ENCODE peak calls at places on chromosomes 13 and 19, in four cellular contexts. L, I, S and E are unnamed samples.

GRCh38 chr13:110106726-110107125 is 200.2 kb downstream of the COL4A1 start:
- DNase-seq in I (peak; percentile 2), S (no peak), L (peak; percentile 70), E (no peak)

GRCh38 chr13:85974604-85975366 is 175.6 kb upstream of the SLITRK6 start:
- DNase-seq in L (no peak), S (peak; percentile 58), I (no peak), E (no peak)

GRCh38 chr13:58946274-58946673 is 1217.5 kb downstream of the DIAPH3 start:
- DNase-seq in L (no peak), S (no peak), I (no peak), E (no peak)

GRCh38 chr19:6610934-6611370 is 20.0 kb upstream of the CD70 start:
- DNase-seq in L (no peak), I (no peak), S (peak; percentile 98), E (no peak)

GRCh38 chr19:37654525-37654832 is 786 bp downstream of the ZFP30 start:
- DNase-seq in L (no peak), I (no peak), S (peak; percentile 19), E (no peak)

GRCh38 chr13:110183925-110184324 is 123.0 kb downstream of the COL4A1 start:
- DNase-seq in S (no peak), I (no peak), L (no peak), E (no peak)

GRCh38 chr19:47752440-47753211 is 7.3 kb downstream of the NOP53 start:
- DNase-seq in S (no peak), L (no peak), I (no peak), E (no peak)

GRCh38 chr13:59464926-59465325 is 698.8 kb downstream of the DIAPH3 start:
- DNase-seq in S (peak; percentile 3), L (no peak), I (no peak), E (no peak)

GRCh38 chr19:29262085-29262484 is 49.1 kb upstream of the UQCRFS1 start:
- DNase-seq in L (no peak), I (no peak), S (no peak), E (no peak)

GRCh38 chr13:27960362-27961226 is 8.5 kb downstream of the CDX2 start:
- DNase-seq in I (no peak), S (peak; percentile 78), L (peak; percentile 52), E (peak; percentile 22)

GRCh38 chr19:36041831-36042230 is 9.2 kb upstream of the CLIP3 start:
- DNase-seq in S (peak; percentile 9), L (no peak), I (no peak), E (no peak)

GRCh38 chr19:658916-659839 is 3.8 kb downstream of the RNF126 start:
- DNase-seq in L (peak; percentile 66), S (no peak), I (no peak), E (no peak)

GRCh38 chr19:16338470-16339360 is 14.1 kb downstream of the KLF2 start:
- DNase-seq in I (no peak), S (peak; percentile 91), L (no peak), E (no peak)

GRCh38 chr13:45537506-45537905 is 72.8 kb downstream of the COG3 start:
- DNase-seq in L (no peak), I (no peak), S (no peak), E (no peak)

GRCh38 chr13:21075303-21076264 is 14.2 kb upstream of the LATS2 start:
- DNase-seq in S (no peak), I (peak; percentile 28), L (peak; percentile 48), E (no peak)

GRCh38 chr19:53868091-53868891 is 608 bp downstream of the MYADM start:
- DNase-seq in L (peak; percentile 61), S (peak; percentile 69), I (no peak), E (no peak)

GRCh38 chr19:23415561-23416191 is 20.4 kb upstream of the ZNF91 start:
- DNase-seq in S (no peak), L (peak; percentile 31), I (no peak), E (no peak)

GRCh38 chr13:110835721-110836599 is 78.9 kb downstream of the ANKRD10 start:
- DNase-seq in L (no peak), S (no peak), I (no peak), E (no peak)

GRCh38 chr13:87129602-87130300 is 541.4 kb upstream of the SLITRK5 start:
- DNase-seq in I (no peak), L (no peak), S (peak; percentile 23), E (no peak)

GRCh38 chr13:95367309-95367843 is 66.1 kb upstream of the ABCC4 start:
- DNase-seq in I (no peak), L (no peak), S (no peak), E (no peak)

GRCh38 chr19:13597625-13598024 is 91.3 kb upstream of the CACNA1A start:
- DNase-seq in L (no peak), S (peak; percentile 83), I (peak; percentile 47), E (peak; percentile 8)

GRCh38 chr13:108957369-108958012 is 328.1 kb downstream of the MYO16 start:
- DNase-seq in S (peak; percentile 80), I (peak; percentile 27), L (no peak), E (no peak)

GRCh38 chr19:5165697-5166019 is 175.0 kb downstream of the PTPRS start:
- DNase-seq in I (no peak), L (no peak), S (no peak), E (no peak)

GRCh38 chr13:39951301-39951700 is 295.8 kb downstream of the COG6 start:
- DNase-seq in I (no peak), S (no peak), L (no peak), E (no peak)

GRCh38 chr19:16199275-16199932 is 1.7 kb downstream of the AP1M1 start:
- DNase-seq in I (no peak), S (no peak), L (no peak), E (no peak)

GRCh38 chr19:45254044-45254531 is 3.0 kb downstream of the MARK4 start:
- DNase-seq in L (no peak), I (no peak), S (no peak), E (no peak)
- TF ChIP-seq CTCF in L (peak; percentile 18), I (no peak), S (peak; percentile 19), E (no peak)

GRCh38 chr13:90261343-90261742 is 1086.1 kb upstream of the MIR17HG start:
- DNase-seq in I (no peak), L (no peak), S (no peak), E (no peak)
- H3K4me3 ChIP-seq in I (no peak overlapping the region), L (no peak overlapping the region), S (no peak overlapping the region), E (no peak overlapping the region)

GRCh38 chr19:18737337-18737953 is 53.7 kb downstream of the COMP start:
- DNase-seq in S (no peak), I (no peak), L (no peak), E (no peak)
- TF ChIP-seq CTCF in S (no peak), I (no peak), L (no peak), E (no peak)

GRCh38 chr13:30319703-30320102 is 12.4 kb upstream of the KATNAL1 start:
- DNase-seq in S (no peak), L (no peak), I (no peak), E (no peak)
- H3K4me3 ChIP-seq in S (no peak overlapping the region), L (no peak overlapping the region), I (no peak overlapping the region), E (no peak overlapping the region)

GRCh38 chr13:24275041-24275440 is 34.3 kb upstream of the C1QTNF9 start:
- DNase-seq in I (no peak), S (no peak), L (no peak), E (no peak)
- TF ChIP-seq CTCF in I (no peak), S (no peak), L (no peak), E (no peak)

GRCh38 chr13:113814435-113814821 is 49.4 kb downstream of the GAS6 start:
- DNase-seq in I (no peak), L (no peak), S (peak; percentile 22), E (no peak)

GRCh38 chr13:113813070-113813748 is 50.7 kb downstream of the GAS6 start:
- DNase-seq in I (no peak), L (no peak), S (no peak), E (no peak)

GRCh38 chr13:113812140-113813036 is 51.5 kb downstream of the GAS6 start:
- DNase-seq in S (no peak), I (no peak), L (no peak), E (no peak)

GRCh38 chr13:113815151-113816058 is 48.5 kb downstream of the GAS6 start:
- DNase-seq in S (peak; percentile 42), L (no peak), I (peak; percentile 49), E (peak; percentile 19)

GRCh38 chr13:113813749-113814434 is 50.0 kb downstream of the GAS6 start:
- DNase-seq in I (no peak), S (no peak), L (no peak), E (no peak)
- H3K4me3 ChIP-seq in I (no peak overlapping the region), S (no peak overlapping the region), L (no peak overlapping the region), E (no peak overlapping the region)

DNA sequence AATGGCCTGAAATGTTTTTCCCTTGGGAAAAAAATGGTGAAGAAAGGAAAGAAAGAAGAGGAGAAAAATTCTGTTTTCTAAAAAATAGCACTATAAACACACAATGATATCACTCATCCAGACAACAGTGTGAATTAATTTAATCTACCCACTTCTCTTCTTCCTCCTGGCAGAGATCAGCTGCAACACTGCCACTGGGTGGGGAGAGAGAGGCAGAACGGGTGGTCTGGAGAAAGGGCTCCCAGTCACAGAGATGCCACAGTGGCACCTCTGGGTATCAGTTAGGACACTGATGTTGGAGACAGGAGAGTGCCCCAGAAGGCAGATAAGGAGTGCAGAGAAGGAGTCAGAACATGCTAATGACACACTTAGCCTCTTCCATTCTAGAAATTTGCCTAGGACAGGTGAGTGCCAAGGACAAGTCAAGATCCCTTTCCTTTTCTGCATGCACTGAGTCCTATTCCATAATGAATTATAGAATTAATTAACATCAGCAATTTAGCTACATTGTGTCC is 168.6 kb downstream of the SUCLA2 start:
- DNase-seq in I (no peak), S (no peak), L (no peak), E (no peak)
- TF ChIP-seq CTCF in I (no peak), S (no peak), L (no peak), E (no peak)